ENCODE peak calls at places on chromosomes 12 and 14, in four cellular contexts. One of them, this sample, is unnamed.

GRCh38 chr12:69046372-69046771 is 113.4 kb upstream of the CPM start:
- DNase-seq in left lung: no peak
- DNase-seq in ovary: no peak
- DNase-seq in lung: no peak
- DNase-seq in this sample: no peak

GRCh38 chr14:58746261-58746660 is 108.5 kb downstream of the DACT1 start:
- DNase-seq in left lung: no peak
- DNase-seq in ovary: no peak
- DNase-seq in lung: no peak
- DNase-seq in this sample: no peak

GRCh38 chr12:52022841-52023181 is 16.1 kb downstream of the TAMALIN start:
- DNase-seq in left lung: no peak
- DNase-seq in ovary: peak; percentile 34
- DNase-seq in lung: no peak
- DNase-seq in this sample: no peak

GRCh38 chr12:80607361-80608135 is 99.9 kb upstream of the MYF6 start:
- DNase-seq in left lung: no peak
- DNase-seq in ovary: no peak
- DNase-seq in lung: no peak
- DNase-seq in this sample: no peak

GRCh38 chr12:54159140-54159539 is 29.6 kb downstream of the SMUG1 start:
- DNase-seq in left lung: no peak
- DNase-seq in ovary: no peak
- DNase-seq in lung: no peak
- DNase-seq in this sample: no peak

GRCh38 chr12:105218434-105218833 is 17.5 kb downstream of the APPL2 start:
- DNase-seq in left lung: no peak
- DNase-seq in ovary: no peak
- DNase-seq in lung: no peak
- DNase-seq in this sample: no peak

GRCh38 chr14:93029911-93030555 is 85.7 kb downstream of the ITPK1 start:
- DNase-seq in left lung: no peak
- DNase-seq in ovary: no peak
- DNase-seq in lung: no peak
- DNase-seq in this sample: no peak

GRCh38 chr12:112096070-112096469 is 12.5 kb downstream of the NAA25 start:
- DNase-seq in left lung: no peak
- DNase-seq in ovary: no peak
- DNase-seq in lung: no peak
- DNase-seq in this sample: no peak

GRCh38 chr14:92448786-92449185 is 64.8 kb upstream of the RIN3 start:
- DNase-seq in left lung: no peak
- DNase-seq in ovary: no peak
- DNase-seq in lung: no peak
- DNase-seq in this sample: no peak

GRCh38 chr14:89017417-89017816 is 193.0 kb downstream of the TTC8 start:
- DNase-seq in left lung: no peak
- DNase-seq in ovary: no peak
- DNase-seq in lung: no peak
- DNase-seq in this sample: no peak

GRCh38 chr12:106941481-106942156 is 14.1 kb upstream of the TMEM263 start:
- DNase-seq in left lung: no peak
- DNase-seq in ovary: no peak
- DNase-seq in lung: no peak
- DNase-seq in this sample: no peak

GRCh38 chr12:47818701-47819543 is 781 bp downstream of the HDAC7 start:
- DNase-seq in left lung: peak; percentile 80
- DNase-seq in ovary: peak; percentile 77
- DNase-seq in lung: peak; percentile 76
- DNase-seq in this sample: peak; percentile 86

GRCh38 chr14:72754949-72755348 is 139.0 kb downstream of the DPF3 start:
- DNase-seq in left lung: no peak
- DNase-seq in ovary: no peak
- DNase-seq in lung: peak; percentile 21
- DNase-seq in this sample: no peak
- H3K4me1 ChIP-seq in left lung: no peaks in the 10 kb centered on the region
- H3K4me1 ChIP-seq in ovary: no peaks in the 10 kb centered on the region
- H3K4me1 ChIP-seq in lung: no peaks in the 10 kb centered on the region
- H3K4me1 ChIP-seq in this sample: no peaks in the 10 kb centered on the region

GRCh38 chr12:110050927-110051326 is 2.6 kb upstream of the C12orf76 start:
- DNase-seq in left lung: no peak
- DNase-seq in ovary: no peak
- DNase-seq in lung: no peak
- DNase-seq in this sample: no peak

GRCh38 chr12:110047297-110047940 is 903 bp downstream of the C12orf76 start:
- DNase-seq in left lung: no peak
- DNase-seq in ovary: no peak
- DNase-seq in lung: no peak
- DNase-seq in this sample: no peak

GRCh38 chr12:110042260-110042659 is 6.1 kb downstream of the C12orf76 start:
- DNase-seq in left lung: no peak
- DNase-seq in ovary: no peak
- DNase-seq in lung: no peak
- DNase-seq in this sample: no peak

GRCh38 chr12:110048242-110049027 is at the start of gene C12orf76:
- DNase-seq in left lung: peak; percentile 97
- DNase-seq in ovary: peak; percentile 92
- DNase-seq in lung: peak; percentile 95
- DNase-seq in this sample: peak; percentile 94

GRCh38 chr12:110046451-110047187 is 1.7 kb downstream of the C12orf76 start:
- DNase-seq in left lung: no peak
- DNase-seq in ovary: no peak
- DNase-seq in lung: no peak
- DNase-seq in this sample: no peak
- H3K4me3 ChIP-seq in left lung: peak overlapping the region; percentile 94
- H3K4me3 ChIP-seq in ovary: no peak overlapping the region
- H3K4me3 ChIP-seq in lung: no peak overlapping the region
- H3K4me3 ChIP-seq in this sample: no peak overlapping the region

GRCh38 chr12:89945123-89945522 is 236.5 kb upstream of the ATP2B1 start:
- DNase-seq in left lung: no peak
- DNase-seq in ovary: no peak
- DNase-seq in lung: no peak
- DNase-seq in this sample: no peak
- H3K4me1 ChIP-seq in left lung: peaks cover 20% of the 10 kb centered on the region
- H3K4me1 ChIP-seq in ovary: peaks cover 2% of the 10 kb centered on the region
- H3K4me1 ChIP-seq in lung: peaks cover 10% of the 10 kb centered on the region
- H3K4me1 ChIP-seq in this sample: peaks cover 13% of the 10 kb centered on the region

GRCh38 chr12:2625267-2625666 is 169.5 kb upstream of the FKBP4 start:
- DNase-seq in left lung: no peak
- DNase-seq in ovary: no peak
- DNase-seq in lung: no peak
- DNase-seq in this sample: no peak

GRCh38 chr12:2628401-2628800 is 166.4 kb upstream of the FKBP4 start:
- DNase-seq in left lung: no peak
- DNase-seq in ovary: no peak
- DNase-seq in lung: no peak
- DNase-seq in this sample: no peak

GRCh38 chr12:2624543-2625266 is 170.1 kb upstream of the FKBP4 start:
- DNase-seq in left lung: no peak
- DNase-seq in ovary: no peak
- DNase-seq in lung: no peak
- DNase-seq in this sample: no peak

GRCh38 chr12:2629051-2629450 is 165.7 kb upstream of the FKBP4 start:
- DNase-seq in left lung: no peak
- DNase-seq in ovary: no peak
- DNase-seq in lung: no peak
- DNase-seq in this sample: no peak

DNA sequence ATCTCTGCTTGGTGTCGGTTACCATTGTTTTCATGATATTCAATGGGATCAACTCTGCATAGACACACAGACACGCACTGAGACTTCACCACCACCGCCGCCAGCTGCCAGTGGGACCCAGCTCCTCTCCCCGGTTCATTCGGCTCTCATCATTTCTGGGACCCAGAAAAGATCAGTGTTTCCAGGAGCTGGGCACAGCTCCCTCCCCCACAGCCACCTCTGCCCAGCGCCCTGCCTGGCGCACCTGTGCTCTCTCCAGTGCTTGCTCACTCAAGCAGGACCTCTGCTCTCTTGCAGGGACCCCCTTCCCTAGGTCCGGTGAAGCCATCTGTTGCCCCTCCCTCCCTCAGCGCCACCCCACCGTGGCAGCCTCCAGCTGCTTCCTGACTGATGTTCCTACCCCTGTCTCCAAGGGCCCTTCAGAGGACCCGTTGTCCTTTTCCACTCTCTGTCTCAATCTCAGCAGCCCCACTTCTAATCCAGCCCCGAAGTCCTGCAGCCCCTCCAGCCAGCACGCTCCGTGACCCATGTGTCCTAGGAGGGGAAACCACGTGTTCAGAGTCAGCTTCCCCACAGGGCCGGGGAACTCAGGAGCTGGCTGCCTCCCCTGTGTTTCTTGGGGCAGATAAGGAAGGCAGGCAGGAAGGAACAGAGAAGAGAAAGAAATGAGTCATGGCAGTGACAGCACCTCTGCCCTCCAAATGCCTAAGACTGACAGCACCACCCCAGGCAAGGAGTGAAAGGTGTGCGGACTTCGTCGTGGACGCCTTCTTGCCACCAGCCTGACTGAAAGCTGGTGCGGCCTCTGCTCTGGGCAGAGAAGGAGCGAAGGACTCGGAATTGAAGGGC is 167.2 kb upstream of the FKBP4 start:
- DNase-seq in left lung: no peak
- DNase-seq in ovary: no peak
- DNase-seq in lung: no peak
- DNase-seq in this sample: no peak
- H3K4me3 ChIP-seq in left lung: no peak overlapping the region
- H3K4me3 ChIP-seq in ovary: no peak overlapping the region
- H3K4me3 ChIP-seq in lung: no peak overlapping the region
- H3K4me3 ChIP-seq in this sample: no peak overlapping the region

This sample was measured in pancreas.